ENCODE peak calls at places on chromosome 5, in seven cellular contexts. I, N, F, C, E, A and V are unnamed samples.

GRCh38 chr5:62909331-62909730 is 330.7 kb downstream of the LRRC70 start:
- DNase-seq in I (no peak), N (no peak), F (no peak), C (no peak), E (no peak), A (no peak), V (no peak)

GRCh38 chr5:153626836-153627235 is 136.4 kb downstream of the GRIA1 start:
- DNase-seq in I (no peak), N (no peak), F (no peak), C (no peak), E (no peak), A (no peak), V (no peak)

GRCh38 chr5:147567917-147568598 is 58.2 kb upstream of the DPYSL3 start:
- DNase-seq in I (no peak), N (no peak), F (no peak), C (no peak), E (no peak), A (no peak), V (no peak)

GRCh38 chr5:34497031-34497808 is 158.9 kb upstream of the RAI14 start:
- DNase-seq in I (no peak), N (no peak), F (no peak), C (no peak), E (no peak), A (peak; percentile 47), V (no peak)

GRCh38 chr5:15326932-15327331 is 173.0 kb upstream of the FBXL7 start:
- DNase-seq in I (no peak), N (no peak), F (no peak), C (no peak), E (no peak), A (no peak), V (no peak)

GRCh38 chr5:110734101-110734500 is 4.7 kb upstream of the SLC25A46 start:
- DNase-seq in I (no peak), N (no peak), F (no peak), C (no peak), E (no peak), A (no peak), V (no peak)

GRCh38 chr5:50966986-50967385 is 300.5 kb downstream of the PARP8 start:
- DNase-seq in I (no peak), N (no peak), F (peak; percentile 26), C (no peak), E (no peak), A (no peak), V (no peak)

GRCh38 chr5:175796536-175797499 is 74.6 kb upstream of the CPLX2 start:
- DNase-seq in I (peak; percentile 75), N (peak; percentile 95), F (peak; percentile 80), C (no peak), E (peak; percentile 68), A (peak; percentile 78), V (peak; percentile 39)

GRCh38 chr5:178787889-178788288 is 57.4 kb upstream of the ZNF354A start:
- DNase-seq in I (no peak), N (no peak), F (no peak), C (no peak), E (no peak), A (no peak), V (no peak)

GRCh38 chr5:179151521-179152118 is 91.4 kb downstream of the ZNF354C start:
- DNase-seq in I (no peak), N (no peak), F (no peak), C (no peak), E (no peak), A (no peak), V (no peak)

GRCh38 chr5:142141463-142141862 is 32.9 kb downstream of the NDFIP1 start:
- DNase-seq in I (no peak), N (no peak), F (no peak), C (no peak), E (no peak), A (no peak), V (no peak)

GRCh38 chr5:151679421-151680155 is 7.1 kb downstream of the SPARC start:
- DNase-seq in I (no peak), N (no peak), F (no peak), C (no peak), E (no peak), A (no peak), V (no peak)

GRCh38 chr5:144307726-144308125 is 137.1 kb downstream of the KCTD16 start:
- DNase-seq in I (no peak), N (no peak), F (no peak), C (no peak), E (no peak), A (no peak), V (no peak)

GRCh38 chr5:31854625-31855526 is 215.9 kb downstream of the PDZD2 start:
- DNase-seq in I (peak; percentile 25), N (peak; percentile 82), F (peak; percentile 72), C (no peak), E (no peak), A (no peak), V (no peak)

GRCh38 chr5:154985126-154985525 is 28.4 kb upstream of the KIF4B start:
- DNase-seq in I (no peak), N (no peak), F (no peak), C (no peak), E (no peak), A (no peak), V (no peak)

GRCh38 chr5:171275822-171276544 is 33.1 kb upstream of the TLX3 start:
- DNase-seq in I (no peak), N (no peak), F (peak; percentile 58), C (no peak), E (no peak), A (no peak), V (no peak)

GRCh38 chr5:111278824-111279504 is 54.8 kb downstream of the CAMK4 start:
- DNase-seq in I (no peak), N (peak; percentile 94), F (peak; percentile 42), C (peak; percentile 33), E (peak; percentile 45), A (peak; percentile 72), V (peak; percentile 9)

GRCh38 chr5:156934450-156935211 is 28.4 kb downstream of the TIMD4 start:
- DNase-seq in I (no peak), N (peak; percentile 54), F (peak; percentile 36), C (no peak), E (peak; percentile 9), A (peak; percentile 1), V (no peak)

GRCh38 chr5:105150324-105150723 is 1587.7 kb upstream of the NUDT12 start:
- DNase-seq in I (no peak), N (no peak), F (no peak), C (no peak), E (no peak), A (no peak), V (no peak)

GRCh38 chr5:1833264-1834021 is 32.2 kb downstream of the NDUFS6 start:
- DNase-seq in I (no peak), N (no peak), F (peak; percentile 29), C (no peak), E (no peak), A (no peak), V (no peak)

GRCh38 chr5:36444582-36444999 is 142.9 kb upstream of the RANBP3L start:
- DNase-seq in I (no peak), N (no peak), F (no peak), C (no peak), E (no peak), A (no peak), V (no peak)

GRCh38 chr5:158351485-158352140 is 492.7 kb upstream of the CLINT1 start:
- DNase-seq in I (no peak), N (no peak), F (no peak), C (no peak), E (no peak), A (no peak), V (no peak)
- TF ChIP-seq TAF1 in I (no peak), N (no peak), F (no peak), C (no peak), E (no peak), A (no peak), V (no peak)

DNA sequence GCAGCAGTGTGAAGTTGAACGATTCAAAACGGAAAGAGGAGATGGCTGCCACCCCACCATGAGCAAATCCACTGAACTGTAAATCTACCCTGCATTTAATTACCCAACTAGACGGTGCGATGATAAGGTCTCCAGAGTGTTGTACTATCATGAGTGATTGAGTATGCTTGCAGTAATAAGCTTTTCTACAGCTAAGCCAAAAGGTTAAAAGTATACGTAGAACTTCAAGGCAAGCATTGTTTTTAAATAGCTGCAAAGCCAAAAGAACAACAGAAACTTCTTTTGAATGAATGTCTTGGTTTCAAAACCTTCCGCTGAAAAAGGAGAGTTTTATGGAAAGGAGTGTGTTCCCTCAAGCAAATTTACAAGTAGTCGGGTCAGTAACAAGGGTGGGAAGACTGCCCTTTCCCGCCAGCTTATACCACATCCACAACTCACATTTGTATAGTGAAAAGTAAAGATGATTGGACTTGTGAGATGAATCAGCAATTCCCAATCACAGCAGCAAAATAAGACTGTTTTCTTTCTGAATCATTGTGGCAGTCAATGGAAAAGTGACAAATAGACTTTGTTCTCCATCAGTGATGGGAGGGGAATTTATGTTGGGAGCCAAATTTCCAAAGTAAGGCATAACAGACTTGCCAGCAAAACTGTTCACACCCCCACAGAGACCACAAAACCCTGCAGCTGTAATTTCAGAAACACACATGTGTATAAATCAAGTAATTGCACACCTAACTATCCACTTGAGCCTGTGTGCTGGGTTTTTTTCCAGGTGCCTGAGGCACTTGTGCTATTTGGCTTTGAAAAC is 407.8 kb upstream of the GRAMD2B start:
- DNase-seq in I (no peak), N (no peak), F (peak; percentile 12), C (no peak), E (no peak), A (no peak), V (no peak)
- TF ChIP-seq POLR2AphosphoS5 in I (no peak), N (no peak), F (no peak), C (no peak), E (no peak), A (no peak), V (no peak)

DNA sequence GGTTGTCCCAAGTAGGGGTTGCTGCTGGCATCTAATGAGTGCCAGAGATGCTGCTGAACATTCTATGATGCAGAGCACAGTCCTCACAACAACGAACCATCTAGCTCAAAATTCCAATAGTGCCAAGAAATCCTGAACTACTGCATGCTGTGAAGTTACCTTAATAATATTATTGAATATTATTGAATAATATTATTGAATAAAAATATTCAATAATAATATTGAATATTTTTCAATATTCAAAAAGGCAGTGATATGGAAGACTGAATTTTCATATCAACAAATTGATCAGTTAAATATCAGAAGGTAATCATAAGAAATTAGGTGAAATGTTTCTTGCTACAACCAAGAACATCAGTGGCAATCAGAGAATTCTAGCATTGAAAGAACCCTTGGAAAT is 2.8 kb downstream of the HTR4 start:
- DNase-seq in I (no peak), N (no peak), F (no peak), C (no peak), E (no peak), A (no peak), V (no peak)
- TF ChIP-seq TAF1 in I (no peak), N (no peak), F (no peak), C (no peak), E (no peak), A (no peak), V (no peak)

GRCh38 chr5:172769324-172769597 is 1.7 kb downstream of the DUSP1 start:
- DNase-seq in I (no peak), N (no peak), F (no peak), C (no peak), E (no peak), A (no peak), V (no peak)

GRCh38 chr5:172769598-172770373 is 1.2 kb downstream of the DUSP1 start:
- DNase-seq in I (no peak), N (no peak), F (peak; percentile 49), C (no peak), E (no peak), A (no peak), V (no peak)

GRCh38 chr5:172770374-172770674 is 671 bp downstream of the DUSP1 start:
- DNase-seq in I (peak; percentile 51), N (peak; percentile 54), F (no peak), C (no peak), E (no peak), A (no peak), V (no peak)

GRCh38 chr5:172768098-172768572 is 2.9 kb downstream of the DUSP1 start:
- DNase-seq in I (no peak), N (no peak), F (no peak), C (no peak), E (no peak), A (no peak), V (no peak)

GRCh38 chr5:172768573-172769323 is 2.2 kb downstream of the DUSP1 start:
- DNase-seq in I (no peak), N (no peak), F (no peak), C (no peak), E (no peak), A (no peak), V (no peak)
- TF ChIP-seq POLR2AphosphoS5 in I (no peak), N (peak; percentile 58), F (no peak), C (no peak), E (peak; percentile 20), A (peak; percentile 14), V (no peak)